ENCODE peak calls at places on chromosomes 7 and 10, in eight cellular contexts. A is COLO829; D is activated naive CD8-positive, alpha-beta T cell treated with anti-CD3 and anti-CD28 coated beads, Interleukin-2, amount 50 U/mL, for 24 hours; E is psoas muscle; N is NCI-H1105; K is progenitor cell of endocrine pancreas; F is CD8-positive, alpha-beta T cell; O is AG08396. S is an unnamed sample.
A peak's percentile ranks its signal among the peaks of the same experiment; 100 is the strongest.

GRCh38 chr7:9900339-9900738 is 1073.3 kb upstream of the PHF14 start:
- DNase-seq in A (no peak), D (no peak), E (no peak), N (no peak), K (no peak), F (no peak), O (no peak), S (no peak)

GRCh38 chr7:143519411-143520131 is 41.9 kb downstream of the TAS2R41 start:
- DNase-seq in A (no peak), D (no peak), E (no peak), N (peak; percentile 70), K (no peak), F (no peak), O (no peak), S (no peak)

GRCh38 chr7:139658919-139659675 is 118.7 kb downstream of the HIPK2 start:
- DNase-seq in A (peak; percentile 95), D (no peak), E (no peak), N (no peak), K (no peak), F (no peak), O (no peak), S (no peak)

GRCh38 chr7:31000161-31000693 is 36.5 kb downstream of the GHRHR start:
- DNase-seq in A (no peak), D (no peak), E (no peak), N (no peak), K (no peak), F (no peak), O (no peak), S (no peak)

GRCh38 chr7:128247640-128248194 is 6.6 kb downstream of the LEP start:
- DNase-seq in A (no peak), D (no peak), E (no peak), N (no peak), K (no peak), F (no peak), O (peak; percentile 41), S (no peak)

GRCh38 chr7:112176693-112177415 is 29.3 kb downstream of the DOCK4 start:
- DNase-seq in A (no peak), D (no peak), E (no peak), N (no peak), K (no peak), F (no peak), O (no peak), S (no peak)

GRCh38 chr7:42686594-42687156 is 225.2 kb downstream of the C7orf25 start:
- DNase-seq in A (no peak), D (no peak), E (no peak), N (no peak), K (no peak), F (no peak), O (no peak), S (no peak)

GRCh38 chr10:129963831-129964501 is at the start of gene EBF3:
- DNase-seq in A (peak; percentile 72), D (peak; percentile 58), E (peak; percentile 95), N (peak; percentile 72), K (peak; percentile 51), F (peak; percentile 40), O (peak; percentile 85), S (peak; percentile 22)

GRCh38 chr7:71746004-71746403 is 614.1 kb downstream of the GALNT17 start:
- DNase-seq in A (no peak), D (no peak), E (no peak), N (no peak), K (no peak), F (no peak), O (no peak), S (no peak)

GRCh38 chr7:143936087-143937009 is 1.3 kb downstream of the OR2F2 start:
- DNase-seq in A (no peak), D (no peak), E (no peak), N (no peak), K (no peak), F (no peak), O (peak; percentile 33), S (no peak)

GRCh38 chr10:103605359-103606156 is 112.1 kb downstream of the NEURL1 start:
- DNase-seq in A (peak; percentile 52), D (peak; percentile 57), E (peak; percentile 68), N (no peak), K (no peak), F (peak; percentile 40), O (peak; percentile 92), S (peak; percentile 37)

GRCh38 chr7:149321978-149322541 is 60.1 kb downstream of the ZNF783 start:
- DNase-seq in A (peak; percentile 25), D (no peak), E (no peak), N (no peak), K (no peak), F (no peak), O (no peak), S (no peak)

GRCh38 chr10:18690541-18690940 is 31.3 kb downstream of the ARL5B start:
- DNase-seq in A (no peak), D (no peak), E (no peak), N (no peak), K (no peak), F (no peak), O (no peak), S (no peak)

GRCh38 chr7:42400961-42401360 is 164.0 kb upstream of the GLI3 start:
- DNase-seq in A (no peak), D (no peak), E (no peak), N (no peak), K (no peak), F (no peak), O (no peak), S (no peak)

GRCh38 chr7:151312356-151312755 is 29.3 kb upstream of the NUB1 start:
- DNase-seq in A (no peak), D (no peak), E (no peak), N (no peak), K (no peak), F (no peak), O (no peak), S (no peak)

GRCh38 chr7:21261627-21262564 is 166.0 kb upstream of the SP4 start:
- DNase-seq in A (peak; percentile 41), D (peak; percentile 52), E (no peak), N (peak; percentile 48), K (peak; percentile 16), F (peak; percentile 52), O (peak; percentile 4), S (peak; percentile 5)

GRCh38 chr7:99143853-99144672 is at the start of gene SMURF1:
- DNase-seq in A (no peak), D (peak; percentile 73), E (peak; percentile 86), N (peak; percentile 50), K (peak; percentile 52), F (peak; percentile 71), O (peak; percentile 86), S (peak; percentile 52)

GRCh38 chr10:59006511-59007306 is 169.7 kb upstream of the PHYHIPL start:
- DNase-seq in A (peak; percentile 11), D (no peak), E (no peak), N (no peak), K (no peak), F (no peak), O (peak; percentile 36), S (no peak)

GRCh38 chr10:6912424-6912823 is 332.3 kb upstream of the PRKCQ start:
- DNase-seq in A (no peak), D (no peak), E (no peak), N (no peak), K (no peak), F (no peak), O (no peak), S (no peak)

GRCh38 chr10:126969310-126969709 is 64.1 kb downstream of the DOCK1 start:
- DNase-seq in A (no peak), D (no peak), E (no peak), N (no peak), K (no peak), F (no peak), O (no peak), S (no peak)

GRCh38 chr10:60649485-60650271 is 128.6 kb upstream of the CDK1 start:
- DNase-seq in A (no peak), D (no peak), E (no peak), N (peak; percentile 47), K (no peak), F (no peak), O (no peak), S (no peak)

GRCh38 chr7:43782768-43783555 is 24.5 kb downstream of the BLVRA start:
- DNase-seq in A (no peak), D (no peak), E (no peak), N (no peak), K (no peak), F (no peak), O (no peak), S (no peak)

GRCh38 chr10:112826018-112826697 is 123.9 kb upstream of the TCF7L2 start:
- DNase-seq in A (no peak), D (no peak), E (no peak), N (no peak), K (no peak), F (no peak), O (no peak), S (no peak)

GRCh38 chr7:35605760-35606159 is 89.2 kb downstream of the HERPUD2 start:
- DNase-seq in A (no peak), D (no peak), E (no peak), N (no peak), K (no peak), F (no peak), O (peak; percentile 46), S (no peak)

GRCh38 chr7:122919643-122920181 is 33.5 kb upstream of the CADPS2 start:
- DNase-seq in A (no peak), D (no peak), E (no peak), N (no peak), K (no peak), F (no peak), O (no peak), S (no peak)

GRCh38 chr10:9510626-9511025 is 1456.1 kb downstream of the GATA3 start:
- DNase-seq in A (no peak), D (no peak), E (no peak), N (no peak), K (no peak), F (no peak), O (no peak), S (no peak)

GRCh38 chr10:51129946-51130554 is 55.8 kb downstream of the PRKG1 start:
- DNase-seq in A (no peak), D (no peak), E (no peak), N (no peak), K (no peak), F (no peak), O (no peak), S (no peak)

GRCh38 chr7:94348142-94348541 is 46.6 kb upstream of the COL1A2 start:
- DNase-seq in A (peak; percentile 14), D (no peak), E (no peak), N (no peak), K (no peak), F (no peak), O (peak; percentile 74), S (no peak)

GRCh38 chr10:124035928-124036558 is 57.4 kb downstream of the CHST15 start:
- DNase-seq in A (no peak), D (peak; percentile 57), E (peak; percentile 71), N (no peak), K (peak; percentile 24), F (peak; percentile 11), O (no peak), S (no peak)

S was measured in effector CD4-positive, alpha-beta T cell.